ENCODE peak calls at places on chromosomes 4 and X, in seven cellular contexts. E is PC-3, C is fibroblast of lung, V is IMR-90, X is neuronal stem cell, L is mesendoderm, M is HCT116. K is an unnamed sample.
A peak's percentile ranks its signal among the peaks of the same experiment; 100 is the strongest.

GRCh38 chr4:74503580-74503979 is 58.6 kb downstream of the AREG start:
- DNase-seq in E (peak; percentile 75), C (peak; percentile 47), V (peak; percentile 88), X (no peak), L (no peak), M (no peak), K (no peak)

GRCh38 chr4:99144070-99144469 is at the start of gene ADH4:
- DNase-seq in E (peak; percentile 5), C (peak; percentile 23), V (peak; percentile 8), X (peak; percentile 12), L (no peak), M (no peak), K (no peak)

GRCh38 chr4:102524691-102525090 is 23.5 kb downstream of the NFKB1 start:
- DNase-seq in E (no peak), C (no peak), V (no peak), X (no peak), L (no peak), M (no peak), K (no peak)

GRCh38 chr4:82775243-82775642 is 23.4 kb downstream of the SCD5 start:
- DNase-seq in E (no peak), C (no peak), V (no peak), X (no peak), L (no peak), M (no peak), K (no peak)

GRCh38 chrX:46838974-46839480 is 2.2 kb downstream of the RP2 start:
- DNase-seq in E (no peak), C (no peak), V (peak; percentile 22), X (no peak), L (no peak), M (no peak), K (no peak)

GRCh38 chr4:138887341-138887740 is 128.2 kb upstream of the NOCT start:
- DNase-seq in E (no peak), C (no peak), V (no peak), X (no peak), L (no peak), M (no peak), K (no peak)

GRCh38 chr4:56764775-56765174 is 56.7 kb downstream of the SPINK2 start:
- DNase-seq in E (peak; percentile 27), C (no peak), V (peak; percentile 71), X (no peak), L (no peak), M (no peak), K (no peak)

GRCh38 chr4:15077969-15078368 is 75.7 kb downstream of the CPEB2 start:
- DNase-seq in E (no peak), C (peak; percentile 97), V (peak; percentile 84), X (no peak), L (no peak), M (no peak), K (no peak)

GRCh38 chrX:153806999-153807575 is 12.6 kb downstream of the SSR4 start:
- DNase-seq in E (no peak), C (no peak), V (no peak), X (no peak), L (no peak), M (no peak), K (no peak)

GRCh38 chr4:9996319-9997110 is 24.8 kb downstream of the SLC2A9 start:
- DNase-seq in E (no peak), C (peak; percentile 33), V (peak; percentile 45), X (no peak), L (no peak), M (no peak), K (no peak)

GRCh38 chrX:72316408-72317079 is 10.8 kb upstream of the CITED1 start:
- DNase-seq in E (no peak), C (no peak), V (no peak), X (no peak), L (no peak), M (no peak), K (no peak)

GRCh38 chrX:100447563-100448397 is 37.7 kb upstream of the PCDH19 start:
- DNase-seq in E (peak; percentile 56), C (peak; percentile 11), V (peak; percentile 1), X (peak; percentile 18), L (peak; percentile 55), M (peak; percentile 31), K (no peak)

GRCh38 chr4:25813705-25814104 is 49.1 kb downstream of the SEL1L3 start:
- DNase-seq in E (peak; percentile 60), C (peak; percentile 38), V (peak; percentile 75), X (peak; percentile 27), L (peak; percentile 90), M (no peak), K (no peak)

GRCh38 chrX:15350329-15350996 is 15.1 kb upstream of the PIGA start:
- DNase-seq in E (no peak), C (no peak), V (no peak), X (no peak), L (peak; percentile 51), M (no peak), K (no peak)

GRCh38 chrX:386239-386767 is 404 bp downstream of the PPP2R3B start:
- DNase-seq in E (no peak), C (no peak), V (no peak), X (no peak), L (no peak), M (no peak), K (no peak)

GRCh38 chr4:19577121-19577520 is 674.6 kb upstream of the SLIT2 start:
- DNase-seq in E (no peak), C (peak; percentile 40), V (peak; percentile 18), X (no peak), L (no peak), M (no peak), K (no peak)

DNA sequence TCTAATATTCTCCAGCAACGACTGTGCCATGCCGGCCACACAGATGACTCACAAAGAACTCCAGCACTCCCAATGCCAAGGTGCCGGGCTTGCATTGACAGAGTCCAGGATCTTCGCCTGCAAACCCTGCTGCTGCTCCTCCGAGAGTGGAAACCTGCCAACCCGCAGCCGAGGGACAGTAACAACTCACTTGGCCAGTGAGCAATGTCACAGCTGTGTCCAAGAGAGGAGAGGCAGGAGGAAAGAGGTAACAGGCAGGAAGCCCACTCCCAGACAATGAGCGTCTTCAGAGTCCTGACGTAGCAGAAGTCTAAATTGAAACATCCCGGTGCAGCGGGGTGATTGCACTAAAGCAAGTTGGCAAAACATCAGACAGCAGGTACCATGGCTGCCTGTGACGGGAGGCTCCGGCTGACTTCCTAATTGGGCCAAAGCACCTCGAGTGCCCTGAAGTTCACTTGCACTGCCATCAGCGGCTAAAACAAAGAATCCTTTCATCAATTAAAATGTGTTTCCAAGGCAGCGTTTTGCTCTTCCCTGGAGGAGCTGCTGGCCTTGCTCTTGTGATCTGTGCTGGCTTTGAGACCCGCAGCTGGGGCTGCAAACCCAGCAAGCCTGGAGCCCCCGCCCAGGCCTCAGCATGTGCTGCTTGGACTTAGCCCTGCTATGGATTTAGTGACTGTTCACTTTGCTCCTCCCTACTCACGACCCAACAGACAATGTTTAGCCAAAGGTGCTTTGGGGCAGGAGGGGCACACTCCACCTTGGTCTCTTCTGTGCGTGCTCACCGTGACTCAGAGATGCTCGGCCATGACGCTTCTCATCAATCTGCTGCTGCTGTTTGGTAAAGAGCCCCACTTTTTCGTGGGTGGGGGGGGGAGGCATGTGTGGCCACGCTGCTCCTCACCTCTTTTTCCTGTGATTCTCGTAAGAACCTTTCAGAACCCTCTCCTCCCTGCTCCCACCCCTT is 36.5 kb downstream of the DCTD start:
- DNase-seq in E (peak; percentile 36), C (peak; percentile 21), V (peak; percentile 11), X (no peak), L (no peak), M (no peak), K (no peak)
- H3K4me2 ChIP-seq in E (no peak overlapping the region), C (peak overlapping the region; percentile 15), V (no peak overlapping the region), X (no peak overlapping the region), L (no peak overlapping the region), M (no peak overlapping the region), K (peak overlapping the region; percentile 30)

DNA sequence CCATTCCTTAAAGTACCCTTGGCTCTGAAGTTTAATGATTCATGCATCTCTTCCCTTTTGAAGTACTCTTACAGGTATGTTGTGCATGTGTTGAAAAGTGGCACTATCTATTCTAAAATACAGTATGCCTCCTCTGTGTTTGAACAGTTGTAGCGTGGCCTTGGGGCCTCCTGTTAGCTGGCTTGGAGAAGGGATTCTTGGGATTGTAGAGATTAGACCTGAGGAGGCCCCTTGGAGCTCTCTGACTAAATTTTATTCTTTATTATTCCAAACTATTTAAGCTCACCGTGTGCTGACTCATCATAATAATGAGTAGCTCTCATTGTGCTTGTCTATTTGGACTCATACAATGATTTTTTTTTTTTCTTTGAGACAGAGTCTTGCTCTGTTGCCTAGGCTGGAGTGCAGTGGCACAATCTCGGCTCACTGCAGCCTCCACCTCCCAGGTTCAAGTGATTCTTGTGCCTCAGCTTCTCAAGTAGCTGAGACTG is 38.5 kb downstream of the HTT start:
- DNase-seq in E (peak; percentile 18), C (no peak), V (peak; percentile 49), X (no peak), L (no peak), M (no peak), K (no peak)
- H3K4me2 ChIP-seq in E (no peak overlapping the region), C (no peak overlapping the region), V (no peak overlapping the region), X (no peak overlapping the region), L (no peak overlapping the region), M (no peak overlapping the region), K (no peak overlapping the region)

GRCh38 chrX:18983711-18984380 is at the start of gene PHKA2:
- DNase-seq in E (peak; percentile 53), C (peak; percentile 44), V (no peak), X (no peak), L (peak; percentile 65), M (no peak), K (no peak)

GRCh38 chrX:18984381-18985185 is 669 bp upstream of the PHKA2 start:
- DNase-seq in E (peak; percentile 79), C (peak; percentile 70), V (peak; percentile 52), X (peak; percentile 71), L (peak; percentile 89), M (peak; percentile 62), K (no peak)

GRCh38 chrX:18981124-18981807 is 2.6 kb downstream of the PHKA2 start:
- DNase-seq in E (peak; percentile 50), C (no peak), V (no peak), X (no peak), L (no peak), M (no peak), K (no peak)

GRCh38 chrX:18985186-18985435 is 1.2 kb upstream of the PHKA2 start:
- DNase-seq in E (no peak), C (no peak), V (no peak), X (no peak), L (no peak), M (no peak), K (no peak)
- H3K4me2 ChIP-seq in E (peak overlapping the region; percentile 93), C (peak overlapping the region; percentile 74), V (peak overlapping the region; percentile 84), X (peak overlapping the region; percentile 54), L (peak overlapping the region; percentile 9), M (peak overlapping the region; percentile 81), K (peak overlapping the region; percentile 90)

GRCh38 chr4:84327526-84327925 is 171.6 kb downstream of the NKX6-1 start:
- DNase-seq in E (peak; percentile 55), C (no peak), V (no peak), X (no peak), L (peak; percentile 24), M (no peak), K (no peak)

GRCh38 chr4:84319124-84319523 is 180.0 kb downstream of the NKX6-1 start:
- DNase-seq in E (peak; percentile 6), C (peak; percentile 6), V (peak; percentile 1), X (no peak), L (no peak), M (no peak), K (no peak)

GRCh38 chr4:84325625-84326024 is 173.5 kb downstream of the NKX6-1 start:
- DNase-seq in E (no peak), C (no peak), V (no peak), X (no peak), L (peak; percentile 63), M (no peak), K (no peak)

GRCh38 chr4:84324303-84324702 is 174.8 kb downstream of the NKX6-1 start:
- DNase-seq in E (no peak), C (no peak), V (no peak), X (no peak), L (no peak), M (no peak), K (no peak)

GRCh38 chr4:84324850-84325249 is 174.2 kb downstream of the NKX6-1 start:
- DNase-seq in E (no peak), C (no peak), V (no peak), X (no peak), L (no peak), M (no peak), K (no peak)
- H3K4me2 ChIP-seq in E (no peak overlapping the region), C (no peak overlapping the region), V (no peak overlapping the region), X (no peak overlapping the region), L (no peak overlapping the region), M (no peak overlapping the region), K (no peak overlapping the region)